ENCODE peak calls at places on chromosomes 11 and 22, in eight cellular contexts. One of them, this sample, is unnamed.

GRCh38 chr22:19691007-19691720 is 23.1 kb upstream of the SEPTIN5 start:
- DNase-seq in thoracic aorta: no peak
- DNase-seq in CD4-positive, CD25-positive, alpha-beta regulatory T cell: no peak
- DNase-seq in dorsolateral prefrontal cortex: no peak
- DNase-seq in colonic mucosa: no peak
- DNase-seq in neuronal stem cell: no peak
- DNase-seq in tibial artery: no peak
- DNase-seq in body of pancreas: no peak
- DNase-seq in this sample: no peak

GRCh38 chr11:83073884-83074283 is 2.2 kb upstream of the RAB30 start:
- DNase-seq in thoracic aorta: no peak
- DNase-seq in CD4-positive, CD25-positive, alpha-beta regulatory T cell: no peak
- DNase-seq in dorsolateral prefrontal cortex: no peak
- DNase-seq in colonic mucosa: no peak
- DNase-seq in neuronal stem cell: no peak
- DNase-seq in tibial artery: no peak
- DNase-seq in body of pancreas: no peak
- DNase-seq in this sample: no peak

GRCh38 chr11:64778473-64779298 is at the start of gene SF1:
- DNase-seq in thoracic aorta: peak; percentile 98
- DNase-seq in CD4-positive, CD25-positive, alpha-beta regulatory T cell: peak; percentile 99
- DNase-seq in dorsolateral prefrontal cortex: peak; percentile 99
- DNase-seq in colonic mucosa: peak; percentile 99
- DNase-seq in neuronal stem cell: peak; percentile 100
- DNase-seq in tibial artery: peak; percentile 100
- DNase-seq in body of pancreas: peak; percentile 100
- DNase-seq in this sample: peak; percentile 99

GRCh38 chr11:69166186-69167115 is 10.7 kb downstream of the SMIM38 start:
- DNase-seq in thoracic aorta: no peak
- DNase-seq in CD4-positive, CD25-positive, alpha-beta regulatory T cell: no peak
- DNase-seq in dorsolateral prefrontal cortex: no peak
- DNase-seq in colonic mucosa: no peak
- DNase-seq in neuronal stem cell: no peak
- DNase-seq in tibial artery: peak; percentile 74
- DNase-seq in body of pancreas: peak; percentile 28
- DNase-seq in this sample: peak; percentile 77

GRCh38 chr11:76512851-76513653 is 68.2 kb downstream of the EMSY start:
- DNase-seq in thoracic aorta: no peak
- DNase-seq in CD4-positive, CD25-positive, alpha-beta regulatory T cell: no peak
- DNase-seq in dorsolateral prefrontal cortex: no peak
- DNase-seq in colonic mucosa: no peak
- DNase-seq in neuronal stem cell: no peak
- DNase-seq in tibial artery: no peak
- DNase-seq in body of pancreas: no peak
- DNase-seq in this sample: no peak

GRCh38 chr22:30116362-30117117 is 36.3 kb downstream of the HORMAD2 start:
- DNase-seq in thoracic aorta: no peak
- DNase-seq in CD4-positive, CD25-positive, alpha-beta regulatory T cell: no peak
- DNase-seq in dorsolateral prefrontal cortex: no peak
- DNase-seq in colonic mucosa: no peak
- DNase-seq in neuronal stem cell: no peak
- DNase-seq in tibial artery: no peak
- DNase-seq in body of pancreas: no peak
- DNase-seq in this sample: no peak

GRCh38 chr11:108431997-108432396 is 35.3 kb downstream of the C11orf65 start:
- DNase-seq in thoracic aorta: no peak
- DNase-seq in CD4-positive, CD25-positive, alpha-beta regulatory T cell: no peak
- DNase-seq in dorsolateral prefrontal cortex: no peak
- DNase-seq in colonic mucosa: no peak
- DNase-seq in neuronal stem cell: no peak
- DNase-seq in tibial artery: no peak
- DNase-seq in body of pancreas: no peak
- DNase-seq in this sample: no peak

GRCh38 chr22:49948958-49949913 is 11.3 kb upstream of the PIM3 start:
- DNase-seq in thoracic aorta: no peak
- DNase-seq in CD4-positive, CD25-positive, alpha-beta regulatory T cell: no peak
- DNase-seq in dorsolateral prefrontal cortex: no peak
- DNase-seq in colonic mucosa: peak; percentile 90
- DNase-seq in neuronal stem cell: no peak
- DNase-seq in tibial artery: no peak
- DNase-seq in body of pancreas: peak; percentile 98
- DNase-seq in this sample: no peak

GRCh38 chr22:20885017-20885556 is 26.3 kb downstream of the SNAP29 start:
- DNase-seq in thoracic aorta: no peak
- DNase-seq in CD4-positive, CD25-positive, alpha-beta regulatory T cell: no peak
- DNase-seq in dorsolateral prefrontal cortex: no peak
- DNase-seq in colonic mucosa: no peak
- DNase-seq in neuronal stem cell: no peak
- DNase-seq in tibial artery: no peak
- DNase-seq in body of pancreas: no peak
- DNase-seq in this sample: no peak

GRCh38 chr11:13339196-13340153 is 61.9 kb downstream of the BMAL1 start:
- DNase-seq in thoracic aorta: no peak
- DNase-seq in CD4-positive, CD25-positive, alpha-beta regulatory T cell: no peak
- DNase-seq in dorsolateral prefrontal cortex: no peak
- DNase-seq in colonic mucosa: no peak
- DNase-seq in neuronal stem cell: no peak
- DNase-seq in tibial artery: no peak
- DNase-seq in body of pancreas: no peak
- DNase-seq in this sample: no peak

GRCh38 chr11:27934830-27935145 is 173.2 kb downstream of the KIF18A start:
- DNase-seq in thoracic aorta: no peak
- DNase-seq in CD4-positive, CD25-positive, alpha-beta regulatory T cell: no peak
- DNase-seq in dorsolateral prefrontal cortex: no peak
- DNase-seq in colonic mucosa: no peak
- DNase-seq in neuronal stem cell: no peak
- DNase-seq in tibial artery: no peak
- DNase-seq in body of pancreas: no peak
- DNase-seq in this sample: no peak

GRCh38 chr11:14288189-14288935 is 70.6 kb downstream of the RRAS2 start:
- DNase-seq in thoracic aorta: no peak
- DNase-seq in CD4-positive, CD25-positive, alpha-beta regulatory T cell: no peak
- DNase-seq in dorsolateral prefrontal cortex: no peak
- DNase-seq in colonic mucosa: no peak
- DNase-seq in neuronal stem cell: no peak
- DNase-seq in tibial artery: no peak
- DNase-seq in body of pancreas: no peak
- DNase-seq in this sample: no peak

GRCh38 chr22:27046126-27046525 is 388.7 kb downstream of the MIAT start:
- DNase-seq in thoracic aorta: no peak
- DNase-seq in CD4-positive, CD25-positive, alpha-beta regulatory T cell: no peak
- DNase-seq in dorsolateral prefrontal cortex: no peak
- DNase-seq in colonic mucosa: no peak
- DNase-seq in neuronal stem cell: no peak
- DNase-seq in tibial artery: no peak
- DNase-seq in body of pancreas: no peak
- DNase-seq in this sample: no peak

GRCh38 chr11:61949169-61950034 is 749 bp upstream of the BEST1 start:
- DNase-seq in thoracic aorta: no peak
- DNase-seq in CD4-positive, CD25-positive, alpha-beta regulatory T cell: no peak
- DNase-seq in dorsolateral prefrontal cortex: peak; percentile 88
- DNase-seq in colonic mucosa: peak; percentile 50
- DNase-seq in neuronal stem cell: no peak
- DNase-seq in tibial artery: peak; percentile 91
- DNase-seq in body of pancreas: peak; percentile 86
- DNase-seq in this sample: peak; percentile 93

GRCh38 chr11:69962152-69962551 is 116.0 kb upstream of the ANO1 start:
- DNase-seq in thoracic aorta: no peak
- DNase-seq in CD4-positive, CD25-positive, alpha-beta regulatory T cell: no peak
- DNase-seq in dorsolateral prefrontal cortex: no peak
- DNase-seq in colonic mucosa: peak; percentile 44
- DNase-seq in neuronal stem cell: no peak
- DNase-seq in tibial artery: no peak
- DNase-seq in body of pancreas: no peak
- DNase-seq in this sample: no peak

GRCh38 chr11:57456960-57457642 is 3.2 kb upstream of the RTN4RL2 start:
- DNase-seq in thoracic aorta: peak; percentile 73
- DNase-seq in CD4-positive, CD25-positive, alpha-beta regulatory T cell: peak; percentile 55
- DNase-seq in dorsolateral prefrontal cortex: peak; percentile 92
- DNase-seq in colonic mucosa: peak; percentile 92
- DNase-seq in neuronal stem cell: peak; percentile 87
- DNase-seq in tibial artery: peak; percentile 94
- DNase-seq in body of pancreas: peak; percentile 89
- DNase-seq in this sample: peak; percentile 50

GRCh38 chr11:18394928-18395734 is 768 bp downstream of the LDHA start:
- DNase-seq in thoracic aorta: no peak
- DNase-seq in CD4-positive, CD25-positive, alpha-beta regulatory T cell: no peak
- DNase-seq in dorsolateral prefrontal cortex: no peak
- DNase-seq in colonic mucosa: peak; percentile 48
- DNase-seq in neuronal stem cell: peak; percentile 17
- DNase-seq in tibial artery: no peak
- DNase-seq in body of pancreas: peak; percentile 11
- DNase-seq in this sample: peak; percentile 72

GRCh38 chr11:60184824-60185511 is 2.1 kb upstream of the MS4A6A start:
- DNase-seq in thoracic aorta: no peak
- DNase-seq in CD4-positive, CD25-positive, alpha-beta regulatory T cell: no peak
- DNase-seq in dorsolateral prefrontal cortex: no peak
- DNase-seq in colonic mucosa: no peak
- DNase-seq in neuronal stem cell: no peak
- DNase-seq in tibial artery: no peak
- DNase-seq in body of pancreas: no peak
- DNase-seq in this sample: no peak

GRCh38 chr11:102256251-102256650 is 61.0 kb upstream of the BIRC3 start:
- DNase-seq in thoracic aorta: no peak
- DNase-seq in CD4-positive, CD25-positive, alpha-beta regulatory T cell: no peak
- DNase-seq in dorsolateral prefrontal cortex: no peak
- DNase-seq in colonic mucosa: no peak
- DNase-seq in neuronal stem cell: no peak
- DNase-seq in tibial artery: no peak
- DNase-seq in body of pancreas: no peak
- DNase-seq in this sample: no peak

GRCh38 chr11:119652907-119653659 is 75.9 kb downstream of the NECTIN1 start:
- DNase-seq in thoracic aorta: no peak
- DNase-seq in CD4-positive, CD25-positive, alpha-beta regulatory T cell: no peak
- DNase-seq in dorsolateral prefrontal cortex: no peak
- DNase-seq in colonic mucosa: no peak
- DNase-seq in neuronal stem cell: no peak
- DNase-seq in tibial artery: no peak
- DNase-seq in body of pancreas: no peak
- DNase-seq in this sample: no peak
- H3K27ac ChIP-seq in thoracic aorta: no peak overlapping the region
- H3K27ac ChIP-seq in CD4-positive, CD25-positive, alpha-beta regulatory T cell: no peak overlapping the region
- H3K27ac ChIP-seq in dorsolateral prefrontal cortex: no peak overlapping the region
- H3K27ac ChIP-seq in colonic mucosa: no peak overlapping the region
- H3K27ac ChIP-seq in neuronal stem cell: no peak overlapping the region
- H3K27ac ChIP-seq in tibial artery: no peak overlapping the region
- H3K27ac ChIP-seq in body of pancreas: no peak overlapping the region
- H3K27ac ChIP-seq in this sample: no peak overlapping the region

GRCh38 chr11:46719048-46719542 is at the start of gene F2:
- DNase-seq in thoracic aorta: no peak
- DNase-seq in CD4-positive, CD25-positive, alpha-beta regulatory T cell: no peak
- DNase-seq in dorsolateral prefrontal cortex: no peak
- DNase-seq in colonic mucosa: no peak
- DNase-seq in neuronal stem cell: no peak
- DNase-seq in tibial artery: no peak
- DNase-seq in body of pancreas: no peak
- DNase-seq in this sample: no peak
- H3K27ac ChIP-seq in thoracic aorta: no peak within 1 kb of the TSS
- H3K27ac ChIP-seq in CD4-positive, CD25-positive, alpha-beta regulatory T cell: no peak within 1 kb of the TSS
- H3K27ac ChIP-seq in dorsolateral prefrontal cortex: no peak within 1 kb of the TSS
- H3K27ac ChIP-seq in colonic mucosa: peak within 1 kb of the TSS; percentile 13
- H3K27ac ChIP-seq in neuronal stem cell: no peak within 1 kb of the TSS
- H3K27ac ChIP-seq in tibial artery: no peak within 1 kb of the TSS
- H3K27ac ChIP-seq in body of pancreas: no peak within 1 kb of the TSS
- H3K27ac ChIP-seq in this sample: no peak within 1 kb of the TSS

GRCh38 chr22:33893486-33893885 is 26.8 kb downstream of the LARGE1 start:
- DNase-seq in thoracic aorta: no peak
- DNase-seq in CD4-positive, CD25-positive, alpha-beta regulatory T cell: no peak
- DNase-seq in dorsolateral prefrontal cortex: no peak
- DNase-seq in colonic mucosa: no peak
- DNase-seq in neuronal stem cell: no peak
- DNase-seq in tibial artery: no peak
- DNase-seq in body of pancreas: no peak
- DNase-seq in this sample: no peak
- H3K27ac ChIP-seq in thoracic aorta: no peak overlapping the region
- H3K27ac ChIP-seq in CD4-positive, CD25-positive, alpha-beta regulatory T cell: no peak overlapping the region
- H3K27ac ChIP-seq in dorsolateral prefrontal cortex: no peak overlapping the region
- H3K27ac ChIP-seq in colonic mucosa: no peak overlapping the region
- H3K27ac ChIP-seq in neuronal stem cell: no peak overlapping the region
- H3K27ac ChIP-seq in tibial artery: no peak overlapping the region
- H3K27ac ChIP-seq in body of pancreas: no peak overlapping the region
- H3K27ac ChIP-seq in this sample: no peak overlapping the region

DNA sequence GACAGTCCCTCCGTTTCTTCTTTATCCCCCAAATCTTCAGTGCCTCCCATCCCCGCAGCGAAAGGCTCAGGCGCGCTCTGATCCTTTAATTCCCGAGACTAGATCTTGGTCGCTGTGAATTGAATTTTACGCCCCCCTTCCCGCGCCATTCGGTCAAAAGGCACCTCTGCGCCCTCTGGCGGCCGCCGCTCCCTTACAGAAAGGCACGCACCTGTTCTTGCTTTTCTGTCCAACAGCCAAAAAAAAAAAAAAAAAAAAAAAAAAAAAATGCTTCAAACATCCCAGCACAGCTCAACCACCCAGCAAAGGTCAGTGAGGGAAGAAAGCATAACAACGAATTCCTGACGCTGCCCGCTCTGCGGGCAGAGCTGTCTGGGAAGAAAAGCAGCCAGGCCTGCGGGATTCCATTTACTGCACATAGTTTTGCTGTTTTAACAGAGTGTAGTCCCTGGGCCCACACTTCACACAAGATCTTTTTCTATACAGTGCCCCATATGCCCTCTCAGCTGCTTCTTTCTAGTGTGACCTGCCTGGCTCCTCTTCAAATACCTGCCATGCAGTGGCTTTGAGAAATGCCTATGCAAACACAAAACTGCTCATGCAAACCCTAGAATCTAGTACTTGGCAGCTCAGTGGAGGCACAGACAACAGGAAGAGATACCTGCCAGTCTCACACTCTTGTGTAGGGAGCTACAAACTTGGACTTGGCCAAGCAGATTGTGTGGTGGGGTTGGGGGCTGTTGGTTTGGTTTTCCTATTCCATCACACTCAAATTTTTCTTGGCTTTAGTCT is 1.3 kb upstream of the ESAM start:
- DNase-seq in thoracic aorta: no peak
- DNase-seq in CD4-positive, CD25-positive, alpha-beta regulatory T cell: peak; percentile 76
- DNase-seq in dorsolateral prefrontal cortex: peak; percentile 78
- DNase-seq in colonic mucosa: peak; percentile 94
- DNase-seq in neuronal stem cell: peak; percentile 85
- DNase-seq in tibial artery: peak; percentile 92
- DNase-seq in body of pancreas: peak; percentile 90
- DNase-seq in this sample: no peak
- H3K27ac ChIP-seq in thoracic aorta: peak overlapping the region; percentile 61
- H3K27ac ChIP-seq in CD4-positive, CD25-positive, alpha-beta regulatory T cell: no peak overlapping the region
- H3K27ac ChIP-seq in dorsolateral prefrontal cortex: peak overlapping the region; percentile 73
- H3K27ac ChIP-seq in colonic mucosa: peak overlapping the region; percentile 77
- H3K27ac ChIP-seq in neuronal stem cell: no peak overlapping the region
- H3K27ac ChIP-seq in tibial artery: peak overlapping the region; percentile 98
- H3K27ac ChIP-seq in body of pancreas: peak overlapping the region; percentile 55
- H3K27ac ChIP-seq in this sample: peak overlapping the region; percentile 85

DNA sequence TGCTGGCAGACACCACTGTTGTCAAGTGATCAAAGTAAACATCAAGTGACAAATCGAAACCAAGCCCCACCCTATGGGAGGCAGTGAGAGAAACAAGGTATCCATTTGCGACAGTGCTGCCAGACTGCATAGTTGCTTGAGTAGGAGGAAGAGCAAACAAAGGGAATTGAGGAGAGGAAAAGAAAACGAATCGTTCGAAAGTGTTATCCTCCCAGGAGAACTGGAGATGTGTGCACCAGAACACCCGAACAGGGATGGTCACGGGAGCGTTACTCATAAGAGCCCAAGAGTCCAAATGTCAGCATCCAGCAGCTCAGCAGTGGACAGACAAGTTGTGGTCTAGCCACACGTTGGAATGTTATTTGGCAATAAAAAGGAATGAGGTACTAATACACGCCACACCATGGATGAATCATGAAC is 58.4 kb upstream of the NUP50 start:
- DNase-seq in thoracic aorta: no peak
- DNase-seq in CD4-positive, CD25-positive, alpha-beta regulatory T cell: no peak
- DNase-seq in dorsolateral prefrontal cortex: no peak
- DNase-seq in colonic mucosa: no peak
- DNase-seq in neuronal stem cell: no peak
- DNase-seq in tibial artery: no peak
- DNase-seq in body of pancreas: no peak
- DNase-seq in this sample: no peak
- H3K27ac ChIP-seq in thoracic aorta: no peak overlapping the region
- H3K27ac ChIP-seq in CD4-positive, CD25-positive, alpha-beta regulatory T cell: no peak overlapping the region
- H3K27ac ChIP-seq in dorsolateral prefrontal cortex: no peak overlapping the region
- H3K27ac ChIP-seq in colonic mucosa: no peak overlapping the region
- H3K27ac ChIP-seq in neuronal stem cell: no peak overlapping the region
- H3K27ac ChIP-seq in tibial artery: no peak overlapping the region
- H3K27ac ChIP-seq in body of pancreas: no peak overlapping the region
- H3K27ac ChIP-seq in this sample: no peak overlapping the region

This sample was measured in ascending aorta.